ENCODE peak calls at places on chromosomes 3 and 15, in nine cellular contexts. Y, Z, N, A, Q, U, D, V and F are unnamed samples.

GRCh38 chr3:168327836-168328235 is 232.1 kb upstream of the GOLIM4 start:
- ATAC-seq in Y (no peak), Z (no peak), N (no peak), A (no peak), Q (no peak), U (no peak), D (no peak), V (no peak), F (no peak)

GRCh38 chr15:63718590-63719035 is 115.1 kb downstream of the HERC1 start:
- ATAC-seq in Y (no peak), Z (no peak), N (peak; percentile 49), A (peak; percentile 94), Q (peak; percentile 95), U (peak; percentile 92), D (peak; percentile 97), V (no peak), F (no peak)

GRCh38 chr3:32420138-32420981 is 28.7 kb downstream of the CMTM7 start:
- ATAC-seq in Y (peak; percentile 41), Z (no peak), N (peak; percentile 37), A (peak; percentile 45), Q (peak; percentile 47), U (peak; percentile 11), D (peak; percentile 57), V (peak; percentile 83), F (peak; percentile 18)

GRCh38 chr15:100383302-100384107 is 41.7 kb upstream of the ADAMTS17 start:
- ATAC-seq in Y (no peak), Z (no peak), N (peak; percentile 33), A (peak; percentile 79), Q (peak; percentile 89), U (no peak), D (peak; percentile 81), V (no peak), F (peak; percentile 39)

GRCh38 chr15:90400005-90400758 is 12.1 kb downstream of the IQGAP1 start:
- ATAC-seq in Y (peak; percentile 33), Z (peak; percentile 18), N (peak; percentile 6), A (peak; percentile 9), Q (peak; percentile 45), U (peak; percentile 27), D (peak; percentile 39), V (peak; percentile 57), F (no peak)

GRCh38 chr3:168040624-168041208 is 55.0 kb downstream of the GOLIM4 start:
- ATAC-seq in Y (no peak), Z (peak; percentile 71), N (peak; percentile 73), A (peak; percentile 92), Q (no peak), U (peak; percentile 77), D (no peak), V (peak; percentile 45), F (peak; percentile 57)

GRCh38 chr3:19539488-19540395 is 391.4 kb downstream of the KCNH8 start:
- ATAC-seq in Y (no peak), Z (no peak), N (no peak), A (no peak), Q (no peak), U (no peak), D (no peak), V (no peak), F (peak; percentile 18)

GRCh38 chr3:192943384-192943783 is 25.7 kb upstream of the MB21D2 start:
- ATAC-seq in Y (no peak), Z (peak; percentile 94), N (peak; percentile 89), A (no peak), Q (no peak), U (no peak), D (peak; percentile 60), V (no peak), F (no peak)